ENCODE peak calls at places on chromosome 15, in five cellular contexts. X is K562, N is SK-N-SH, E is HepG2, Q is H1. D is an unnamed sample.

GRCh38 chr15:61517776-61518175 is 288.7 kb upstream of the RORA start:
- DNase-seq in X (no peak), N (no peak), E (no peak), Q (no peak), D (no peak)

GRCh38 chr15:99651023-99651807 is 82.0 kb downstream of the LYSMD4 start:
- DNase-seq in X (no peak), N (no peak), E (no peak), Q (no peak), D (no peak)

GRCh38 chr15:79535536-79535935 is 103.4 kb downstream of the MINAR1 start:
- DNase-seq in X (no peak), N (no peak), E (no peak), Q (no peak), D (no peak)

GRCh38 chr15:90594297-90594696 is 64.6 kb downstream of the CRTC3 start:
- DNase-seq in X (no peak), N (no peak), E (no peak), Q (no peak), D (peak; percentile 80)

GRCh38 chr15:42548258-42549051 is at the start of the genes HAUS2 and LRRC57:
- DNase-seq in X (peak; percentile 93), N (peak; percentile 96), E (peak; percentile 77), Q (peak; percentile 59), D (peak; percentile 55)

GRCh38 chr15:49273734-49274318 is 103.8 kb downstream of the GALK2 start:
- DNase-seq in X (no peak), N (peak; percentile 55), E (no peak), Q (no peak), D (no peak)

GRCh38 chr15:48625126-48625525 is 20.4 kb downstream of the FBN1 start:
- DNase-seq in X (no peak), N (no peak), E (no peak), Q (no peak), D (no peak)

GRCh38 chr15:33858836-33859235 is 109.5 kb upstream of the CHRM5 start:
- DNase-seq in X (no peak), N (no peak), E (no peak), Q (no peak), D (no peak)

GRCh38 chr15:97096303-97096835 is 765.9 kb downstream of the NR2F2 start:
- DNase-seq in X (no peak), N (no peak), E (no peak), Q (no peak), D (no peak)

GRCh38 chr15:40115670-40116093 is 7.0 kb upstream of the BMF start:
- DNase-seq in X (no peak), N (no peak), E (peak; percentile 54), Q (no peak), D (peak; percentile 83)

GRCh38 chr15:58793862-58794261 is 22.8 kb downstream of the MINDY2 start:
- DNase-seq in X (no peak), N (no peak), E (peak; percentile 73), Q (no peak), D (no peak)

GRCh38 chr15:59154268-59154667 is 49.3 kb downstream of the CCNB2 start:
- DNase-seq in X (no peak), N (no peak), E (no peak), Q (no peak), D (no peak)

GRCh38 chr15:61828860-61829513 is 231.3 kb downstream of the VPS13C start:
- DNase-seq in X (no peak), N (no peak), E (no peak), Q (no peak), D (no peak)

GRCh38 chr15:100832178-100832942 is 47.3 kb upstream of the ALDH1A3 start:
- DNase-seq in X (no peak), N (no peak), E (no peak), Q (no peak), D (no peak)

GRCh38 chr15:50828610-50829206 is 63.2 kb upstream of the SPPL2A start:
- DNase-seq in X (no peak), N (no peak), E (peak; percentile 70), Q (no peak), D (no peak)

GRCh38 chr15:61654004-61654740 is 406.1 kb downstream of the VPS13C start:
- DNase-seq in X (no peak), N (no peak), E (no peak), Q (no peak), D (no peak)

GRCh38 chr15:62879770-62880169 is 162.8 kb upstream of the TPM1 start:
- DNase-seq in X (no peak), N (no peak), E (no peak), Q (no peak), D (no peak)

GRCh38 chr15:52139599-52140462 is 27.3 kb upstream of the BCL2L10 start:
- DNase-seq in X (peak; percentile 71), N (peak; percentile 74), E (peak; percentile 60), Q (peak; percentile 51), D (peak; percentile 39)

GRCh38 chr15:78002996-78003395 is 74.5 kb downstream of the TBC1D2B start:
- DNase-seq in X (no peak), N (no peak), E (no peak), Q (no peak), D (no peak)

GRCh38 chr15:89997079-89997478 is 4.0 kb upstream of the ZNF710 start:
- DNase-seq in X (no peak), N (no peak), E (no peak), Q (no peak), D (no peak)

GRCh38 chr15:64112077-64112772 is 16.4 kb downstream of the SNX1 start:
- DNase-seq in X (no peak), N (no peak), E (peak; percentile 74), Q (no peak), D (no peak)

DNA sequence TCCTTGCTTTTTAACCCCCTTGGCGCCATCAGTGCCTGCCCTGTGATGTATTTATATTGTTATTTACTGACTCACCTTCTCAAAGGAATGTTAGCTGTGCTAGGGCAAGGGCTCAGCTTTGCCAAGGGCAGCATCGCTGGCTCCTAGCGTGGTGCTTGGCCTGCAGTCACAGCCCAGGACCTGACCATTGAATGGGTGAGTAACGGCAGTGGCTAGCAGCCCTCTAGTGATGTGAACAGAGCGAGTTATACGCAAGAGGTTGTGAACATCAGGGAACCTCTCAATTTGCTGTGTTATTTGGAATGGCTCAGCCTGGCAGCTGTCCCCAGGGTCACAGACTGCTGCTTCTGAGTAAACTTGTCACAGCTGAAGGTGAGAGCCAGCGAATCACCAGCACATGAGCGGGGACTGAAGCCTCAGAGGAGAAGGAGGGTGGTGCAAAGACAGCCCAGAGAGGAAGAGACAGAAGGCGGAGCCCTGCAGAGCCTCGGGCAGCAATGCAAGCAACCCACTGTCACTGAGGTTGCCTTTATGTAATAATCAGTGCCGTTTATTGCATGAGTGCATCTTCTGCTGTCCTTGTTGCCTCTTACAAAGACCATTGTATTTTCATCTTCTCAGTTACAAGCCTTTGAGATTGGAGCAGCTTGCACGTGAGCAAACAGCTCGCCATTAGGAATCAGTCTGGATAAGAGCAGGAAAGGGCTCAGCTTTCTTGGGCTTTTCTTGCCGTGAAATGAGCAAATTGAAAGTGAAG is 158.3 kb downstream of the SLCO3A1 start:
- DNase-seq in X (no peak), N (no peak), E (no peak), Q (peak; percentile 43), D (no peak)
- TF ChIP-seq GABPA in X (no peak), N (no peak), E (no peak), Q (no peak), D (no peak)

DNA sequence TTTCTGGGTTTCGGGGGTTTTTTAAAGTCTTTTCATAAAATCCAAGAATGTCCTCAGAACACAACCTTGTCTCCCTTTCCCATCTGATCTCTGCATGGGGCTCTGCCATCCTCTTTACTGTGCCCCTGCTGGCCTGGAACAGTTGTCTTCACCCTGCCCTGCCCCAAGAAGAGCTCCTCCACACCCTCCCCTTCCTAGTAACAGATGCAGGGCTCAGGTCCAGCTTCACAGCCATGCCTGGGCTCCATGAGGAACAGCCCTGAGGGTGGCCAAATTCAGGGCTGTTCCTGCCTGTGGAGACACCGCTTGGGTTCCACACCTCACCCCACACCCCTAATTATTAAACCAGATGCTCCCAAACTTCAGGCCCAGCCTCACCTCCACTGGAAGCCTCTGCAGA is 12.9 kb upstream of the ULK3 start:
- DNase-seq in X (no peak), N (peak; percentile 48), E (no peak), Q (no peak), D (no peak)
- TF ChIP-seq RFX5 in X (no peak), N (no peak), E (no peak), Q (no peak), D (no peak)

DNA sequence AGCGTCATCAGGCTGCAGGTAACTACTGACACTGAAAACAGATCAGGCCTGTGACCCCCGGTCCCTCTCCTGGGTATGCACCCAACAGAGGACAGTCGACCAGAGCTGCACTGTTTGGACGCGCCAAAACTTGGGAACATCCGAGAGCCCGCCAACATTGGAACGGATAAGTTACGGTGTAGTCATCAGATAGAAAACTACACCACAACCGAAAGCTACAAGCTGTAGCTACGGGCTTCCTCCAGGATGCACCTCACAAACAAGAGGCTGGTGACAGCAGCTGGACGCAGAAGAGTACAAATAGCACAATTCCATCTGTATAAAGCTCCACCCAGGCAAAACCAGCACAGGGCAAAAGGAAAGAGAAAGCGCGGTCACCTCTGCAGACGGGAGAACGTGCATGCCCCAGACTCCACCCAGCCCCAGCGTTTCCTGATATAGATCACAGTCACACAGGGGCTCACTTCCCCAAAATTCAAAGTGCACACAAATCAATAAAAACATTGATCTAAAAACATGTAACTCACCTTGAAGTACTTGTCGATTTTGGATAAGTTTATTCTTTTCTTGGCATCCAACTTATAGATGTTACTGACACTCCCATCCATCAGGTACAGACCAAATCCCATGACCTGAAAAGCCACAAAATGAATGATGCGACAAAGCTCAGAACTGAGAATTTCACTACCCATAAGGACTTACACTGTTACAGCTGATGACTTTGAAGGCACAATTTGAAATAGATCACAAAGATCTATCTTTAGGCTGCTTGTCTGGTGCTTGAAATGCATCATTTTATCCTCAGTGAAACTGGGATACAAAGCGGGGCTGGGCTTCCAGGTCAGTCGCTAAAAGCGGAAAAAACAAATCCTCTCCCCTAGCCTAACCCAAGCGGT is 43.3 kb downstream of the CYFIP1 start:
- DNase-seq in X (no peak), N (no peak), E (no peak), Q (no peak), D (peak; percentile 44)
- TF ChIP-seq GABPA in X (no peak), N (no peak), E (no peak), Q (no peak), D (no peak)

GRCh38 chr15:71386005-71386404 is 270.7 kb downstream of the THSD4 start:
- DNase-seq in X (no peak), N (no peak), E (no peak), Q (no peak), D (no peak)

GRCh38 chr15:71385026-71385425 is 269.8 kb downstream of the THSD4 start:
- DNase-seq in X (no peak), N (no peak), E (no peak), Q (no peak), D (no peak)

GRCh38 chr15:71387825-71388224 is 272.6 kb downstream of the THSD4 start:
- DNase-seq in X (no peak), N (no peak), E (no peak), Q (no peak), D (no peak)

GRCh38 chr15:71385469-71385868 is 270.2 kb downstream of the THSD4 start:
- DNase-seq in X (no peak), N (no peak), E (no peak), Q (no peak), D (no peak)

GRCh38 chr15:71386448-71387236 is 271.4 kb downstream of the THSD4 start:
- DNase-seq in X (no peak), N (peak; percentile 10), E (no peak), Q (no peak), D (no peak)
- TF ChIP-seq RFX5 in X (no peak), N (no peak), E (no peak), Q (no peak), D (no peak)

D was measured in GM12878.